ENCODE peak calls at places on chromosomes 4 and X, in nine cellular contexts. H, V, Y, W, B, Q, I, L and O are unnamed samples. For H3K4me1, the result is how much of the 10 kb centered on the place peaks cover.

GRCh38 chr4:76215120-76215519 is 1.5 kb upstream of the SCARB2 start:
- DNase-seq in H (no peak), V (no peak), Y (no peak), W (no peak), B (no peak), Q (no peak), I (no peak), L (no peak), O (no peak)

GRCh38 chrX:283115-283845 is 2.1 kb downstream of the PLCXD1 start:
- DNase-seq in H (peak), V (peak), Y (peak), W (peak), B (peak), Q (peak), I (peak), L (peak), O (peak)

GRCh38 chrX:153635788-153636668 is 11.0 kb upstream of the DUSP9 start:
- DNase-seq in H (no peak), V (no peak), Y (peak), W (peak), B (peak), Q (no peak), I (no peak), L (no peak), O (no peak)

GRCh38 chrX:124226129-124226528 is 106.3 kb upstream of the TEX13D start:
- DNase-seq in H (no peak), V (no peak), Y (no peak), W (no peak), B (no peak), Q (no peak), I (no peak), L (no peak), O (no peak)

GRCh38 chrX:1466232-1466661 is 13.5 kb upstream of the ASMTL start:
- DNase-seq in H (peak), V (no peak), Y (no peak), W (no peak), B (no peak), Q (no peak), I (no peak), L (peak), O (peak)

GRCh38 chr4:186789671-186790070 is 66.0 kb upstream of the FAT1 start:
- DNase-seq in H (no peak), V (no peak), Y (no peak), W (no peak), B (no peak), Q (no peak), I (peak), L (no peak), O (no peak)

GRCh38 chr4:123555500-123556273 is 159.1 kb downstream of the SPRY1 start:
- DNase-seq in H (no peak), V (peak), Y (no peak), W (peak), B (peak), Q (peak), I (peak), L (peak), O (peak)

GRCh38 chrX:150508461-150509367 is 59.7 kb upstream of the MTM1 start:
- DNase-seq in H (no peak), V (peak), Y (no peak), W (peak), B (peak), Q (peak), I (peak), L (no peak), O (peak)

GRCh38 chrX:109373468-109373867 is 108.4 kb downstream of the GUCY2F start:
- DNase-seq in H (no peak), V (no peak), Y (no peak), W (no peak), B (no peak), Q (no peak), I (no peak), L (no peak), O (no peak)

GRCh38 chrX:101219116-101219839 is at the start of gene DRP2:
- DNase-seq in H (no peak), V (no peak), Y (no peak), W (no peak), B (no peak), Q (no peak), I (peak), L (no peak), O (no peak)

GRCh38 chr4:139501531-139502311 is 47.8 kb downstream of the RAB33B start:
- DNase-seq in H (no peak), V (no peak), Y (no peak), W (no peak), B (no peak), Q (no peak), I (no peak), L (no peak), O (no peak)

GRCh38 chrX:74160358-74160757 is 143.6 kb upstream of the ZCCHC13 start:
- DNase-seq in H (no peak), V (no peak), Y (no peak), W (no peak), B (no peak), Q (no peak), I (no peak), L (no peak), O (no peak)

GRCh38 chr4:149630079-149630478 is 185.6 kb downstream of the IQCM start:
- DNase-seq in H (no peak), V (no peak), Y (no peak), W (no peak), B (no peak), Q (no peak), I (no peak), L (no peak), O (no peak)

GRCh38 chrX:135981662-135982061 is 3.6 kb upstream of the SLC9A6 start:
- DNase-seq in H (no peak), V (peak), Y (no peak), W (no peak), B (no peak), Q (no peak), I (no peak), L (no peak), O (no peak)

GRCh38 chr4:108786351-108786750 is 23.5 kb upstream of the ETNPPL start:
- DNase-seq in H (no peak), V (no peak), Y (no peak), W (no peak), B (no peak), Q (no peak), I (no peak), L (no peak), O (no peak)

GRCh38 chr4:89836897-89837384 is at the start of gene SNCA:
- DNase-seq in H (peak), V (peak), Y (peak), W (peak), B (peak), Q (peak), I (peak), L (peak), O (peak)

GRCh38 chrX:139889760-139890159 is 43.1 kb downstream of the ATP11C start:
- DNase-seq in H (peak), V (peak), Y (no peak), W (no peak), B (no peak), Q (no peak), I (peak), L (no peak), O (no peak)

GRCh38 chrX:35919536-35920309 is at the start of gene CFAP47:
- DNase-seq in H (no peak), V (no peak), Y (peak), W (no peak), B (peak), Q (no peak), I (no peak), L (no peak), O (peak)

GRCh38 chr4:31545755-31546154 is 825.6 kb downstream of the PCDH7 start:
- DNase-seq in H (no peak), V (no peak), Y (no peak), W (no peak), B (no peak), Q (no peak), I (no peak), L (no peak), O (no peak)
- H3K4me1 ChIP-seq in H (under half), V (under half), Y (under half), W (under half), B (under half), Q (under half), I (under half), L (under half), O (under half)

GRCh38 chrX:13748486-13748885 is 13.9 kb downstream of the OFD1 start:
- DNase-seq in H (no peak), V (no peak), Y (no peak), W (no peak), B (no peak), Q (no peak), I (peak), L (no peak), O (no peak)

GRCh38 chrX:13750204-13750603 is 15.7 kb downstream of the OFD1 start:
- DNase-seq in H (peak), V (peak), Y (peak), W (no peak), B (no peak), Q (no peak), I (peak), L (no peak), O (no peak)

GRCh38 chrX:13752646-13753045 is 18.1 kb downstream of the OFD1 start:
- DNase-seq in H (no peak), V (no peak), Y (no peak), W (no peak), B (no peak), Q (no peak), I (no peak), L (no peak), O (no peak)

GRCh38 chrX:13752141-13752540 is 17.6 kb downstream of the OFD1 start:
- DNase-seq in H (no peak), V (no peak), Y (no peak), W (no peak), B (no peak), Q (no peak), I (no peak), L (no peak), O (no peak)

DNA sequence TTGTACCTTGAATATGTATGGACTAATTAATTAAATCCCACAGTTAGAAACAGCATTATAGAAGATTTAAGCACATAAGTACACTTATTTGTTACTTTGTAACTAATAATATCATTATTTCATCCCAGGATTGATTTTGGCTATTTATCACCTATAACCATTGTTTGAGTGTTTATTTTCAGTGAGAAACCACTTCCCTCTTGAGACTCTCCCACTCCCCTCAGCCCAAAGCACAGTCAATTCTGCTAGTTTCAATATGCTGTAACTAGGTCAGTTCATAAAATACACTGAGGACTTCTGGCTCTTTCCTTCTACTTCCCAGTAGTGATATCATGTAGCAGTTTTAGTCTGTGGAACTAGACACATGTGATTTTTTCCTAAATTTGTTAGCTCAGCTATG is 16.3 kb downstream of the OFD1 start:
- DNase-seq in H (no peak), V (no peak), Y (no peak), W (no peak), B (no peak), Q (no peak), I (no peak), L (no peak), O (no peak)
- H3K4me1 ChIP-seq in H (under half), V (under half), Y (under half), W (under half), B (under half), Q (under half), I (under half), L (under half), O (under half)

GRCh38 chr4:81492596-81492995 is 20.9 kb upstream of the RASGEF1B start:
- DNase-seq in H (no peak), V (no peak), Y (no peak), W (no peak), B (no peak), Q (no peak), I (no peak), L (no peak), O (no peak)
- H3K4me1 ChIP-seq in H (under half), V (under half), Y (under half), W (under half), B (under half), Q (under half), I (under half), L (under half), O (under half)

GRCh38 chr4:7051144-7051495 is 7.9 kb downstream of the TADA2B start:
- DNase-seq in H (no peak), V (no peak), Y (no peak), W (no peak), B (no peak), Q (no peak), I (no peak), L (no peak), O (no peak)
- H3K4me1 ChIP-seq in H (under half), V (under half), Y (under half), W (half or more), B (half or more), Q (under half), I (under half), L (under half), O (under half)

DNA sequence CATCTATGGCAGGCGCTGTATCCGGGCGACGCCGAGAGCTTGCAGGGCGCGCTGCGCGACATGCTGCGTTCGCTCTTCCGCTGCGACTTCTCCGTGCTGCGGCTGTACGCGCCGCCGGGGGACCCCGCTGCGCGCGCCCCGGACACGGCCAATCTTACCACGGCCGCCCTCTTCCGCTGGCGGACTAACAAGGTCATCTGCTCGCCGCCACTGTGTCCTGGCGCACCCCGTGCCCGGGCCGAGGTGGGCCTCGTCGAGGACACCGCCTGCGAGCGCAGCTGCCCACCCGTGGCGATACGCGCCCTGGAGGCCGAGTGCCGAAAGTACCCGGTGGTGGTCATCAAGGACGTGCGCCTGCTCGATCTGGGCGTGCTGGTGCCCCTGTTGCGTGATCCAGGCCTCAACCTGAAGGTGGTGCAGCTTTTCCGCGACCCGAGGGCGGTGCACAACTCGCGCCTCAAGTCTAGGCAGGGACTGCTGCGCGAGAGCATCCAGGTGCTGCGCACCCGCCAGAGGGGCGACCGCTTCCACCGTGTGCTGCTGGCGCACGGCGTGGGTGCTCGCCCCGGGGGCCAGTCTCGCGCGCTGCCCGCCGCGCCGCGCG is 874 bp downstream of the CHST7 start:
- DNase-seq in H (peak), V (peak), Y (peak), W (peak), B (peak), Q (no peak), I (no peak), L (peak), O (no peak)
- H3K4me1 ChIP-seq in H (half or more), V (under half), Y (under half), W (under half), B (under half), Q (under half), I (under half), L (under half), O (under half)

GRCh38 chrX:13755254-13755653 is 20.7 kb downstream of the OFD1 start:
- DNase-seq in H (peak), V (no peak), Y (no peak), W (no peak), B (no peak), Q (no peak), I (no peak), L (no peak), O (no peak)
- H3K4me1 ChIP-seq in H (under half), V (under half), Y (under half), W (under half), B (under half), Q (under half), I (under half), L (under half), O (under half)

GRCh38 chr4:1195109-1195671 is 22.8 kb upstream of the SPON2 start:
- DNase-seq in H (no peak), V (no peak), Y (no peak), W (no peak), B (peak), Q (peak), I (no peak), L (peak), O (peak)
- H3K4me1 ChIP-seq in H (under half), V (under half), Y (under half), W (under half), B (under half), Q (under half), I (under half), L (under half), O (under half)

GRCh38 chr4:57098945-57099344 is 11.2 kb downstream of the IGFBP7 start:
- DNase-seq in H (no peak), V (peak), Y (no peak), W (no peak), B (no peak), Q (no peak), I (peak), L (no peak), O (no peak)
- H3K4me1 ChIP-seq in H (under half), V (under half), Y (under half), W (under half), B (under half), Q (under half), I (under half), L (under half), O (under half)